ENCODE peak calls at places on chromosome 2, in six cellular contexts. S is HepG2, R is K562, Y is HCT116, C is H1, K is GM12878. G is an unnamed sample.
A peak's percentile ranks its signal among the peaks of the same experiment; 100 is the strongest.

GRCh38 chr2:5798083-5798482 is 105.9 kb downstream of the SOX11 start:
- DNase-seq in R (no peak), C (no peak), K (no peak), S (no peak), Y (no peak), G (no peak)

GRCh38 chr2:88680916-88681315 is 10.6 kb upstream of the RPIA start:
- DNase-seq in R (no peak), Y (no peak), S (peak; percentile 81), C (no peak), K (no peak), G (no peak)

GRCh38 chr2:38547791-38548190 is 54.9 kb downstream of the HNRNPLL start:
- DNase-seq in S (no peak), C (no peak), K (no peak), R (no peak), Y (no peak), G (no peak)

GRCh38 chr2:191050640-191050987 is 36.6 kb upstream of the STAT1 start:
- DNase-seq in R (no peak), C (no peak), K (no peak), S (no peak), Y (no peak), G (no peak)

GRCh38 chr2:233288663-233289062 is 19.0 kb upstream of the SAG start:
- DNase-seq in S (no peak), C (no peak), K (no peak), Y (no peak), R (no peak), G (no peak)

GRCh38 chr2:120596990-120597594 is 138.6 kb upstream of the GLI2 start:
- DNase-seq in C (no peak), K (no peak), S (no peak), R (no peak), Y (no peak), G (no peak)

GRCh38 chr2:3110555-3110954 is 267.1 kb downstream of the EIPR1 start:
- DNase-seq in Y (no peak), C (peak; percentile 26), S (no peak), K (no peak), R (no peak), G (no peak)

GRCh38 chr2:55112229-55113016 is 62.2 kb upstream of the RTN4 start:
- DNase-seq in Y (no peak), S (peak; percentile 44), K (no peak), C (no peak), R (peak; percentile 81), G (no peak)

GRCh38 chr2:71469403-71470398 is 16.3 kb downstream of the DYSF start:
- DNase-seq in C (no peak), S (no peak), R (peak; percentile 22), Y (no peak), K (no peak), G (no peak)

GRCh38 chr2:223989206-223989859 is 32.1 kb downstream of the MRPL44 start:
- DNase-seq in S (peak; percentile 70), R (peak; percentile 39), C (no peak), K (no peak), Y (peak; percentile 24), G (no peak)

DNA sequence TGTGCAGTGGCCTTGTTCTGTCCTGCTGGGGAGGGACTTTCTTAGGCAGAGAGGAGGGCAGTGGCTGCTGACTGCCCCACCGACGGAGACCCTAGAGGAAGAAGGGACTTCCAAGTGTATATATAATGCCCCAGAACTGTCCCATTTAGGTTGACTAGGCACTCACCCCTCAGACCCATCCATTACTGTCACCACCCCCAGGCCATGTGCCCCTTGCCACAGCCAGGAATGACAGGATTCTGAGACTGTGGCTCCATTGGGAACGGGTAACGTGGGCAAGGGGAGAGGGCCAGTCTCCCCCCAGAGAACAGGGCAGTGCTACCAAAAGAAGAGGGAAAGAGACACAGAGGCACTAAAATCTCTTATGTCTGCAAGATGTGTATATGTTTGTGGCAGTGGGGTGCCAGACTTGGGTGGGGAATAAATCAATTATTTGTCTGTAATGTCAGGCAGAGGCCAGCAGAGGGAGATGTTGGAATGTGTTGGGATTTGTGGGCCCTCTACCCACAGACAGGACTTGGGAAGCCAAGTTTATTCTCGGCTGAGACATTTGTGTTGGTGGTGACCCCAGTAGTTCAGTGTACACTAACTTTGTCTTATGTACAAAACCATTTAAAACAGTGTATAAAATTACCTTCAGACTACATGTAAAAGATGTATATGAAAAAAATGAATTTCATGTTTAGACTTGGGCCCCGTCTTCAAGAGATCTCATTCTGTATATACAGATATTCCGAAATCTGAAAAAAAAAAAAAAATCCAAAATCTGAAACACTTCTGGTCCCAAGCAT is 24.0 kb upstream of the TMEM37 start:
- DNase-seq in Y (peak; percentile 52), S (peak; percentile 73), C (peak; percentile 69), R (peak; percentile 71), K (peak; percentile 32), G (peak; percentile 51)
- H3K9ac ChIP-seq in Y (no peak overlapping the region), S (no peak overlapping the region), C (no peak overlapping the region), R (no peak overlapping the region), K (no peak overlapping the region), G (no peak overlapping the region)

DNA sequence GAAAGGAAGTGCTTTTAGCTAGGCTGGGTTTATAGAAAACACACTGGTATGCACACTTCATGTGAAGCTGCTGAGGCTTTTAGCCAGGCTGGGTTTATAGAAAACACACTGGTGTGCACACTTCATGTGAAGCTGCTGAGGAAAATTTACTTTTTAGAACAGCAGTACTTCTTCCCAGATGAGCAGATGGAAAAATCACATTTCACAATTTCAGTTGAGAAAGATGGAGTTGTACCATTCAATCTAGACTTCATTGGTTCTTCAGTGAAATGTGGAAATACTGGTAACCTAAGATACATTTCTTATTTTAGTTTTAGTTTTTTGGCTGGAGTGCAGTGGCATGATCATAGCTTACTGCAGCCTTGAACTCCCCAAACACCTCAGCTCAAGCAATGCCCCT is 11.1 kb downstream of the SNTG2 start:
- DNase-seq in Y (no peak), K (no peak), R (no peak), S (no peak), C (no peak), G (no peak)
- TF ChIP-seq ZNF274 in Y (no peak), K (no peak), R (no peak), S (no peak), C (no peak), G (no peak)

GRCh38 chr2:20371656-20372055 is 21.0 kb upstream of the PUM2 start:
- DNase-seq in S (no peak), K (no peak), Y (no peak), C (no peak), R (no peak), G (no peak)
- H3K9ac ChIP-seq in S (no peak overlapping the region), K (no peak overlapping the region), Y (no peak overlapping the region), C (no peak overlapping the region), R (no peak overlapping the region), G (no peak overlapping the region)

GRCh38 chr2:109685453-109685852 is 71.3 kb downstream of the SOWAHC start:
- DNase-seq in R (no peak), C (no peak), K (no peak), S (no peak), Y (no peak), G (no peak)
- TF ChIP-seq ZNF274 in R (no peak), C (no peak), K (no peak), S (no peak), Y (no peak), G (no peak)

DNA sequence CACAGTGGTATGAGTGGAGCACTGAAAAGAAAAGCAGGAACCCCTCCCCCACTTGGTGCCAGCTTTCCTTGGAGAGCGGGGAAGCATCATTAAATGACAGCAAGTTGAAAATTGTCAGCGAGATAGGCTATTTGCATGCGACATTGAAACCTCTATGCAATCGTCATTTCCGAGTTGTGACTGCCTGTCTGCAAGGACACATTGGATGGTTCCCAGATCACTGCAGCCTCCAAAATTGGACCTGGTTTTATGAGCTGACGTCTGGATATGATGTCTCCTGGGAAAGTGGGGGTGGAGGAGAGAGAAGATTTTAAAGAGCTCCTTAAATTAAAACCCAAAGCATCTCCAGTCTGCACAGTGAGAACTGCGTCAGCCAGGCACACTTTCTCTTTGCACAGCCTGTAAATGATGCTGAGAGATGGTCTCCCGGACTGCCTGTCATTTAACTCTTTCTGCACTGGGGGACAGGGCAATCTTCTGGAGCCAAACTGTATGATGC is 57.8 kb upstream of the KIF5C start:
- DNase-seq in Y (no peak), R (no peak), C (peak; percentile 44), K (no peak), S (no peak), G (no peak)
- H3K9ac ChIP-seq in Y (no peak overlapping the region), R (no peak overlapping the region), C (peak overlapping the region; percentile 29), K (no peak overlapping the region), S (no peak overlapping the region), G (peak overlapping the region; percentile 14)

DNA sequence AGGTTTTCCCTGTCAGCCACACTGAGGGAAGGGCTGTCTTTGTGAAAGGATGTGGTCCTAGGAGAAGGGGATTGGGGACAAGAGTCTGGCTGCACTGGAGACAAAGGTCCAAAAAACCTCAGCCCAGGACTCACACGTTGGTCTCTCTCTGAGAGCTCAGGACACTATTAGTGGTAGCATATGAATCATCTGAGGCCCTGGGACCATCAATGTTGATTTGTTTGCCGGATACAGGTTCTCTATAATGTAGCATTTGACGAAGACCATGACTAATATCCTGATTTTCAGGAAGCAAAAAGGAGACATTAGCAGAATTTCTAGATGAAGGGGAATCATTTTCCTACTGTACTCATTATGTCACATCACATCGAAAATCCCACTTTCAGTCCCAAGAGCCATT is 22.2 kb upstream of the DNAH6 start:
- DNase-seq in Y (no peak), R (no peak), C (no peak), S (no peak), K (no peak), G (no peak)
- TF ChIP-seq ZNF274 in Y (no peak), R (no peak), C (no peak), S (no peak), K (no peak), G (no peak)

GRCh38 chr2:85505551-85506238 is 33.3 kb upstream of the MAT2A start:
- DNase-seq in K (no peak), R (no peak), C (no peak), Y (no peak), S (no peak), G (no peak)

GRCh38 chr2:85506768-85507181 is 32.2 kb upstream of the MAT2A start:
- DNase-seq in R (no peak), Y (no peak), C (no peak), S (no peak), K (no peak), G (no peak)

GRCh38 chr2:85516649-85517389 is 22.1 kb upstream of the MAT2A start:
- DNase-seq in Y (no peak), S (peak; percentile 63), K (no peak), C (no peak), R (no peak), G (no peak)

GRCh38 chr2:85514323-85514722 is 24.6 kb upstream of the MAT2A start:
- DNase-seq in R (no peak), K (no peak), S (no peak), C (no peak), Y (no peak), G (no peak)

DNA sequence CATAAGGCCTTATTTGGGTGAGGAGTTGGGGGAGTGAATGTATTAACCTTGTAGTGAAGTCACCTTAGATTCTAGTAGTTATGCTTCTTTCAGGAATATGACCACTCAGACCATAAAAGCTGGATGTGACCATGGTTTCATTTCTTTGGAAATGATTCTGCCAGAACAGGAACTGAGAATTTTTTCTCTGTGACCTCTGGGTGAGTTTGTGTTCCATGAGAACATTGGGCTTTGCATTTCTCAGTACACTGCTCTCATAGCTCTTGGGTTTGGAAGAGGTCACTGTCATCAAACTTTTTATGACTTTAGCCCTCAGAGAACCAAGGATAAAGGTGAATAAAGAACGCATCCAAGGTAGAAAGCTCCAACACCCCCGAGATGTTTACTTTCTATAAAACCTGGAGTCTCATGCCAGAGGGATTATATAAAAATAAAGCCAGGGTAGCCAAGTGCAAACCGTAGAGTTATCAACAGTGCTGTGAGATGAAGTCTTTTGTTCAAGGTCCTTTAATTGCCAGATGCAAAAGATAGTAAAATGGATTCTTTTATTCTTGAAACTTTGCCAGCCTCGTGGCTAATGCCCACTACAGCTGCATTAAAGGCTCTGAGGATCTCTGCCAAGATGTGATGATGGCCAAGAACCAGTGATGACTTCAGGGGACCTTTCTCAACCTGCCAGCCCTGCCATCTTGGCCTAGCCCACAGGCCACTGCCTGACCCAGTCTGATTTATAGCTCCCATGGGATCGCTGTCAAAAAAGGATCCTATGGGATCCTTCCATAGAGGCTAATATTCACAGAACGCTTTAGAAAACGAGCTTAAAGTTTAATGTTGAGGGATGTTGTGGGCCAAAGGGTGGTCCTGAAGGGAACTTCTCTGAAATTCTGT is 27.7 kb upstream of the MAT2A start:
- DNase-seq in Y (no peak), R (no peak), C (no peak), K (no peak), S (no peak), G (no peak)
- H3K9ac ChIP-seq in Y (no peak overlapping the region), R (no peak overlapping the region), C (no peak overlapping the region), K (no peak overlapping the region), S (no peak overlapping the region), G (no peak overlapping the region)

G was measured in NT2/D1.